ENCODE peak calls at places on chromosomes 12 and 14, in nine cellular contexts. D is HFFc6; G is neuronal stem cell; J is ureter; P is naive thymus-derived CD8-positive, alpha-beta T cell; A is substantia nigra; I is frontal cortex; S is amniotic stem cell; X is choroid plexus epithelial cell. W is an unnamed sample.

GRCh38 chr12:106032141-106032925 is 106.4 kb downstream of the NUAK1 start:
- DNase-seq in D (no peak), G (no peak), J (no peak), P (no peak), A (no peak), I (no peak), S (no peak), X (peak), W (no peak)

GRCh38 chr14:32372154-32372553 is 43.1 kb downstream of the AKAP6 start:
- DNase-seq in D (peak), G (no peak), J (no peak), P (no peak), A (no peak), I (no peak), S (peak), X (peak), W (no peak)

GRCh38 chr12:56336361-56337167 is 2.1 kb upstream of the IL23A start:
- DNase-seq in D (no peak), G (no peak), J (no peak), P (no peak), A (no peak), I (no peak), S (no peak), X (no peak), W (no peak)

GRCh38 chr14:100885196-100886030 is 18.1 kb downstream of the RTL1 start:
- DNase-seq in D (no peak), G (no peak), J (no peak), P (no peak), A (no peak), I (no peak), S (no peak), X (peak), W (no peak)

GRCh38 chr12:43653289-43653915 is 101.4 kb upstream of the ADAMTS20 start:
- DNase-seq in D (no peak), G (no peak), J (no peak), P (no peak), A (no peak), I (no peak), S (no peak), X (no peak), W (no peak)

GRCh38 chr12:116476227-116476852 is 82.8 kb upstream of the MAP1LC3B2 start:
- DNase-seq in D (no peak), G (no peak), J (no peak), P (no peak), A (no peak), I (no peak), S (no peak), X (no peak), W (no peak)

GRCh38 chr12:33547084-33547483 is 107.5 kb upstream of the SYT10 start:
- DNase-seq in D (no peak), G (no peak), J (no peak), P (no peak), A (no peak), I (no peak), S (no peak), X (no peak), W (no peak)

GRCh38 chr12:39375206-39375808 is 67.6 kb downstream of the KIF21A start:
- DNase-seq in D (no peak), G (no peak), J (no peak), P (no peak), A (no peak), I (no peak), S (no peak), X (no peak), W (no peak)

GRCh38 chr14:68787235-68787727 is 5.6 kb downstream of the ZFP36L1 start:
- DNase-seq in D (no peak), G (no peak), J (no peak), P (no peak), A (no peak), I (no peak), S (no peak), X (no peak), W (no peak)

GRCh38 chr12:93894391-93895095 is 217.4 kb downstream of the CRADD start:
- DNase-seq in D (no peak), G (no peak), J (peak), P (no peak), A (peak), I (peak), S (no peak), X (peak), W (no peak)

GRCh38 chr12:49027846-49028245 is 9.3 kb upstream of the PRKAG1 start:
- DNase-seq in D (no peak), G (no peak), J (no peak), P (no peak), A (no peak), I (no peak), S (no peak), X (no peak), W (no peak)

GRCh38 chr12:106108187-106108816 is 30.5 kb downstream of the NUAK1 start:
- DNase-seq in D (no peak), G (no peak), J (no peak), P (no peak), A (no peak), I (no peak), S (no peak), X (peak), W (no peak)

GRCh38 chr14:102138535-102138934 is 1.2 kb upstream of the WDR20 start:
- DNase-seq in D (no peak), G (no peak), J (no peak), P (no peak), A (no peak), I (peak), S (no peak), X (no peak), W (no peak)

GRCh38 chr14:74825008-74825407 is 50.9 kb downstream of the PROX2 start:
- DNase-seq in D (peak), G (no peak), J (no peak), P (no peak), A (no peak), I (no peak), S (peak), X (peak), W (no peak)

GRCh38 chr12:43151406-43152080 is 400.5 kb downstream of the ADAMTS20 start:
- DNase-seq in D (peak), G (no peak), J (no peak), P (no peak), A (no peak), I (no peak), S (no peak), X (no peak), W (no peak)

GRCh38 chr12:12689672-12690287 is 6.2 kb downstream of the GPR19 start:
- DNase-seq in D (no peak), G (no peak), J (no peak), P (no peak), A (no peak), I (no peak), S (no peak), X (no peak), W (no peak)

GRCh38 chr12:89033062-89033461 is 319.2 kb downstream of the DUSP6 start:
- DNase-seq in D (no peak), G (no peak), J (no peak), P (no peak), A (no peak), I (no peak), S (no peak), X (no peak), W (no peak)

GRCh38 chr12:118377891-118378470 is 1.6 kb downstream of the SUDS3 start:
- DNase-seq in D (peak), G (peak), J (peak), P (peak), A (peak), I (peak), S (no peak), X (peak), W (peak)

GRCh38 chr12:12872934-12873275 is 18.5 kb upstream of the GPRC5A start:
- DNase-seq in D (peak), G (no peak), J (no peak), P (no peak), A (no peak), I (no peak), S (no peak), X (peak), W (no peak)

GRCh38 chr12:7439579-7440505 is 4.1 kb downstream of the CD163L1 start:
- DNase-seq in D (no peak), G (peak), J (no peak), P (no peak), A (no peak), I (no peak), S (no peak), X (peak), W (no peak)

GRCh38 chr12:13857750-13858149 is 123.7 kb downstream of the GRIN2B start:
- DNase-seq in D (no peak), G (no peak), J (no peak), P (no peak), A (no peak), I (no peak), S (no peak), X (no peak), W (no peak)

GRCh38 chr12:131920902-131921840 is 7.9 kb upstream of the PUS1 start:
- DNase-seq in D (no peak), G (no peak), J (no peak), P (no peak), A (no peak), I (peak), S (no peak), X (no peak), W (no peak)

GRCh38 chr14:93155667-93156066 is 29.0 kb downstream of the MOAP1 start:
- DNase-seq in D (no peak), G (no peak), J (no peak), P (no peak), A (no peak), I (no peak), S (no peak), X (no peak), W (no peak)

GRCh38 chr12:123757555-123757954 is 4.5 kb upstream of the DNAH10 start:
- DNase-seq in D (no peak), G (no peak), J (no peak), P (no peak), A (no peak), I (no peak), S (no peak), X (peak), W (no peak)

GRCh38 chr14:71626281-71626835 is 305.9 kb upstream of the RGS6 start:
- DNase-seq in D (no peak), G (no peak), J (no peak), P (no peak), A (no peak), I (no peak), S (peak), X (peak), W (no peak)

GRCh38 chr12:91432079-91432478 is 249.5 kb upstream of the DCN start:
- DNase-seq in D (no peak), G (peak), J (no peak), P (no peak), A (no peak), I (no peak), S (no peak), X (peak), W (no peak)

GRCh38 chr14:92473261-92473946 is 40.2 kb upstream of the RIN3 start:
- DNase-seq in D (peak), G (no peak), J (peak), P (no peak), A (no peak), I (no peak), S (no peak), X (peak), W (no peak)

GRCh38 chr14:99685061-99685995 is 1.2 kb downstream of the CYP46A1 start:
- DNase-seq in D (no peak), G (no peak), J (peak), P (no peak), A (no peak), I (no peak), S (no peak), X (no peak), W (no peak)

GRCh38 chr14:36302823-36303222 is 17.6 kb downstream of the MBIP start:
- DNase-seq in D (no peak), G (no peak), J (no peak), P (no peak), A (no peak), I (no peak), S (no peak), X (no peak), W (no peak)

GRCh38 chr14:24013654-24014514 is 25.2 kb downstream of the DHRS4L2 start:
- DNase-seq in D (peak), G (peak), J (peak), P (no peak), A (no peak), I (peak), S (peak), X (peak), W (peak)

GRCh38 chr14:67820428-67820881 is 876 bp downstream of the RAD51B start:
- DNase-seq in D (no peak), G (no peak), J (no peak), P (no peak), A (no peak), I (no peak), S (no peak), X (peak), W (no peak)

GRCh38 chr12:47222960-47223847 is 143.4 kb upstream of the AMIGO2 start:
- DNase-seq in D (no peak), G (no peak), J (no peak), P (no peak), A (no peak), I (no peak), S (no peak), X (no peak), W (no peak)

GRCh38 chr14:33745163-33745562 is 205.7 kb downstream of the EGLN3 start:
- DNase-seq in D (no peak), G (no peak), J (no peak), P (no peak), A (no peak), I (no peak), S (no peak), X (no peak), W (no peak)

GRCh38 chr12:113424915-113425823 is 3.0 kb downstream of the SDSL start:
- DNase-seq in D (peak), G (peak), J (no peak), P (peak), A (peak), I (peak), S (no peak), X (peak), W (peak)

GRCh38 chr12:117035287-117035686 is 63.9 kb downstream of the TESC start:
- DNase-seq in D (no peak), G (no peak), J (no peak), P (no peak), A (no peak), I (no peak), S (no peak), X (no peak), W (no peak)

GRCh38 chr12:65881965-65882413 is 57.7 kb downstream of the HMGA2 start:
- DNase-seq in D (no peak), G (no peak), J (peak), P (no peak), A (peak), I (peak), S (no peak), X (peak), W (peak)

GRCh38 chr12:49277466-49277865 is 12.6 kb downstream of the TUBA1C start:
- DNase-seq in D (no peak), G (no peak), J (no peak), P (no peak), A (no peak), I (no peak), S (no peak), X (no peak), W (no peak)

GRCh38 chr12:116870306-116870705 is 10.9 kb downstream of the HRK start:
- DNase-seq in D (no peak), G (no peak), J (no peak), P (no peak), A (no peak), I (no peak), S (no peak), X (no peak), W (no peak)

GRCh38 chr12:104844123-104844522 is 114.0 kb downstream of the SLC41A2 start:
- DNase-seq in D (no peak), G (no peak), J (no peak), P (no peak), A (no peak), I (no peak), S (no peak), X (no peak), W (no peak)